ENCODE peak calls at places on chromosomes 11 and 22, in eight cellular contexts. X, N, A, C, Y, V, K and L are unnamed samples. For H3K4me1, the result is how much of the 10 kb centered on the place peaks cover.

GRCh38 chr11:14974723-14975587 is 2.8 kb upstream of the CALCA start:
- DNase-seq in X (peak), N (peak), A (no peak), C (no peak), Y (peak), V (peak), K (peak), L (peak)

GRCh38 chr11:20089796-20090653 is 70.2 kb downstream of the DBX1 start:
- DNase-seq in X (no peak), N (peak), A (no peak), C (peak), Y (peak), V (peak), K (no peak), L (no peak)

GRCh38 chr11:76025068-76025467 is 181.2 kb downstream of the WNT11 start:
- DNase-seq in X (no peak), N (peak), A (no peak), C (no peak), Y (peak), V (peak), K (no peak), L (no peak)

GRCh38 chr11:92216789-92217188 is 7.8 kb upstream of the FAT3 start:
- DNase-seq in X (no peak), N (no peak), A (no peak), C (no peak), Y (no peak), V (no peak), K (no peak), L (no peak)

GRCh38 chr22:43154887-43155536 is 3.7 kb downstream of the TSPO start:
- DNase-seq in X (peak), N (no peak), A (no peak), C (no peak), Y (no peak), V (no peak), K (no peak), L (no peak)

GRCh38 chr11:59204736-59205135 is 8.0 kb downstream of the MPEG1 start:
- DNase-seq in X (no peak), N (no peak), A (no peak), C (no peak), Y (peak), V (no peak), K (no peak), L (no peak)

GRCh38 chr11:115084191-115084590 is 405.9 kb downstream of the NXPE2 start:
- DNase-seq in X (no peak), N (no peak), A (no peak), C (no peak), Y (no peak), V (no peak), K (no peak), L (no peak)

GRCh38 chr22:31347251-31348008 is 1.3 kb upstream of the PATZ1 start:
- DNase-seq in X (peak), N (peak), A (peak), C (peak), Y (peak), V (peak), K (peak), L (peak)

GRCh38 chr22:17569971-17570511 is 6.7 kb downstream of the SLC25A18 start:
- DNase-seq in X (no peak), N (peak), A (peak), C (no peak), Y (peak), V (peak), K (peak), L (no peak)

GRCh38 chr11:62345862-62346261 is 8.6 kb downstream of the ASRGL1 start:
- DNase-seq in X (no peak), N (no peak), A (no peak), C (no peak), Y (no peak), V (no peak), K (peak), L (no peak)

GRCh38 chr11:18853086-18853720 is 61.6 kb upstream of the PTPN5 start:
- DNase-seq in X (no peak), N (peak), A (no peak), C (no peak), Y (peak), V (peak), K (no peak), L (no peak)

GRCh38 chr11:77413850-77414249 is 60.0 kb downstream of the PAK1 start:
- DNase-seq in X (no peak), N (no peak), A (no peak), C (no peak), Y (no peak), V (no peak), K (no peak), L (no peak)

GRCh38 chr11:18754308-18754707 is 28.3 kb upstream of the IGSF22 start:
- DNase-seq in X (no peak), N (no peak), A (no peak), C (no peak), Y (peak), V (peak), K (no peak), L (no peak)

GRCh38 chr11:107136892-107137291 is 118.6 kb upstream of the GUCY1A2 start:
- DNase-seq in X (no peak), N (no peak), A (no peak), C (no peak), Y (no peak), V (no peak), K (no peak), L (no peak)

GRCh38 chr11:85627998-85628770 is at the start of gene TMEM126B:
- DNase-seq in X (peak), N (peak), A (peak), C (peak), Y (peak), V (peak), K (peak), L (peak)

GRCh38 chr11:120400564-120401364 is 64.6 kb downstream of the ARHGEF12 start:
- DNase-seq in X (no peak), N (peak), A (no peak), C (peak), Y (peak), V (peak), K (peak), L (no peak)

GRCh38 chr22:35950262-35950661 is 78.4 kb downstream of the RBFOX2 start:
- DNase-seq in X (no peak), N (no peak), A (no peak), C (no peak), Y (no peak), V (no peak), K (no peak), L (no peak)

GRCh38 chr11:47212938-47213337 is 1.8 kb upstream of the DDB2 start:
- DNase-seq in X (no peak), N (no peak), A (peak), C (no peak), Y (no peak), V (no peak), K (peak), L (no peak)

GRCh38 chr11:102971766-102972165 is 16.2 kb upstream of the MMP13 start:
- DNase-seq in X (no peak), N (peak), A (no peak), C (no peak), Y (peak), V (no peak), K (no peak), L (no peak)

GRCh38 chr22:36369922-36370781 is 17.6 kb downstream of the MYH9 start:
- DNase-seq in X (peak), N (peak), A (peak), C (peak), Y (peak), V (peak), K (peak), L (peak)

GRCh38 chr11:128470081-128470480 is 117.3 kb downstream of the ETS1 start:
- DNase-seq in X (no peak), N (no peak), A (no peak), C (no peak), Y (no peak), V (no peak), K (no peak), L (peak)

GRCh38 chr11:76347391-76347790 is 33.5 kb downstream of the THAP12 start:
- DNase-seq in X (no peak), N (peak), A (no peak), C (no peak), Y (no peak), V (no peak), K (no peak), L (no peak)

GRCh38 chr11:126334665-126335462 is 20.6 kb upstream of the ST3GAL4 start:
- DNase-seq in X (peak), N (no peak), A (no peak), C (no peak), Y (peak), V (no peak), K (peak), L (no peak)

GRCh38 chr11:125720781-125721180 is 25.3 kb upstream of the PATE1 start:
- DNase-seq in X (no peak), N (no peak), A (no peak), C (no peak), Y (no peak), V (no peak), K (no peak), L (no peak)

DNA sequence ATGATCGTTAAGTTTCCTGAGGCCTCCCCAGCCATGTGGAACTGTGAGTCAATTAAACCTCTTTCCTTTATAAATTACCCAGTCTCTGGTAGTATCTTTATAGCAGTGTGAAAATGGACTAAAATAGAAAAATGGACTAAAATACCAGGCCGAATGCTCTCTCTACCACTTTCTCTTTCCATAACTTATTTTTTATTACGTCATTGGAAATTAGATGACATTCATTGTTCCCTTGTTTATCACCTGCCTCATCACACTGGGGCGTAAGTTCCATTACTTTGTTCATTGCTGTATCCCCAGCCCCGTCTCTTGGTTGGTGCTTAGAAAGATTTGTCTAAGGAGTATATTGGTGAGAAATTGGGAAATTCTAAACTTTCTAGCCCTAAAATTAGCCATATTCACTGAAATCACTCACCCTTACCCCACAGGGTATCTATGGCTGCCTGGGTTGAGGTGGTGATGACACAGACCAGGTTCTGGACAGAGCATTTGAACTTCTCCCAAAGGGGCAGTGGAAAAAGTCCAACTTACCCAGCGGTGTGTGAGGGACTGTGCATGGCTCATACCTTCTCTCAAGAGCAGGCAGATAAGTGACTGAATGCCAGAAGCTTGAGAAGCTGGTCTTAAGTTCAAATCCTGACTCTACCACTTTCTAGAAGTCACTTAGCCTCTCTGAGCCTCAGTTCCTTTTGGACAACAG is 50.9 kb upstream of the TP53I11 start:
- DNase-seq in X (no peak), N (no peak), A (no peak), C (no peak), Y (no peak), V (no peak), K (no peak), L (no peak)
- H3K4me1 ChIP-seq in X (under half), N (under half), A (under half), C (under half), Y (under half), V (under half), K (under half), L (under half)

DNA sequence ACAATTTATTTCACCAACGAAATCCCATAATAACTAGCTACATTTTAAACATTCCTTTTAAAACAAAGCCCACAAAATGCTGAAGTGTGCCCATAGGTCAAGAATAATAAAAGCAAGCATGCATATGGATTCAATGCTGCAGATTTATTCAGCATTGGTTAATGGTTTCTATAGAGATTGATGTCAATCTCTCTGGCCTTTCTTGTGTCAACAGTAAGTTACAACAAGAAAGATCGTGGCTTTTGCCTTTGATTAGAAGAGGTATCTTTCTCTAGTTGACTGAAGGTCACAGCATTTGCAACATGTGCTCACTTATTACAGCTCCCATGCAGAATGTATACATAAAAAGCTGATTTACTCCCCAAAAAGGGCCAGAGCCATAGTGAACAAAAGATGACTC is 1.4 kb upstream of the SOX6 start:
- DNase-seq in X (no peak), N (no peak), A (no peak), C (no peak), Y (no peak), V (no peak), K (no peak), L (no peak)
- H3K4me1 ChIP-seq in X (under half), N (under half), A (under half), C (under half), Y (under half), V (under half), K (under half), L (under half)

GRCh38 chr22:38176170-38176741 is 5.4 kb downstream of the PLA2G6 start:
- DNase-seq in X (peak), N (peak), A (peak), C (peak), Y (peak), V (peak), K (peak), L (peak)
- H3K4me1 ChIP-seq in X (under half), N (under half), A (under half), C (half or more), Y (under half), V (half or more), K (under half), L (half or more)

DNA sequence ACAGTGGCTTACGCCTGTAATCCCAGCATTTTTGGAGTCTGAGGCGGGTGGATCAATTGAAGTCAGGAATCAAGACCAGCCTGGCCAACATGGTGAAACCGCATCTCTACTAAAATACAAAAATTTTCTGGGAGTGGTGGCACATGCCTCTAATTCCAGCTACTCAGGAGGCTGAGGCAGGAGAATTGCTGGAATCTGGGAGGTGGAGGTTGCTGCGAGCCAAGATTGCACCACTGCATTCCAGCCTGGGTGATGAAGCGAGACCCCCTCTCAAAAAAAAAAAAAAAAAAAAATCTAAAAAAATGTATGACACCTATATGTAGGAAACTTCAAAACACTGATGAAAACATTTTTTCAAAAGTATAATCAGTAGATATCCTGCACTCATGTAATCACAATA is 242.7 kb upstream of the CHORDC1 start:
- DNase-seq in X (no peak), N (no peak), A (no peak), C (no peak), Y (no peak), V (no peak), K (no peak), L (no peak)
- H3K4me1 ChIP-seq in X (under half), N (under half), A (under half), C (under half), Y (under half), V (under half), K (under half), L (under half)

GRCh38 chr11:119293461-119293860 is 23.5 kb downstream of the MCAM start:
- DNase-seq in X (no peak), N (no peak), A (no peak), C (no peak), Y (no peak), V (no peak), K (no peak), L (no peak)

GRCh38 chr11:119290894-119291497 is 25.9 kb downstream of the MCAM start:
- DNase-seq in X (no peak), N (no peak), A (no peak), C (no peak), Y (no peak), V (no peak), K (no peak), L (no peak)

GRCh38 chr11:119285431-119285830 is 31.5 kb downstream of the MCAM start:
- DNase-seq in X (no peak), N (no peak), A (no peak), C (no peak), Y (no peak), V (no peak), K (no peak), L (no peak)

GRCh38 chr11:119284344-119285157 is 32.4 kb downstream of the MCAM start:
- DNase-seq in X (no peak), N (peak), A (no peak), C (no peak), Y (peak), V (peak), K (no peak), L (no peak)

DNA sequence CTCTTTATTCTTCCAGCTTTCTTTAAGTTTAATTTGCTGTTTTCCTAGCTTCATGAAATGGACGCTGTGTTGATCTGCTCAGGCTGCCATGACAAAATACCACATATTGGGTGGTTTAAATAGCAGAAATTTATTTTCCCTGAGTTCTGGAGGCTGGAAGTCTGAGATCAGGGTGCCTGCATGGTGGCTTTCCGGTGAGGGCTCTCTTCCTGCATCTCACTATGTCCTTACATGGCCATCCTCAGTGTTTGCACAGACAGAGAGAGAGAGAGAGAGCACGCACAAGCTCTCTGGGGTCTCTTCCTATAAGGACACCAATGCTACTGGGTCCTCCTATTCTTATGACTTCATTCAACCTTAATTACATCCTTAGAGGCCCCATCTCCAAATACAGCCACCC is 28.7 kb downstream of the MCAM start:
- DNase-seq in X (no peak), N (no peak), A (no peak), C (no peak), Y (no peak), V (no peak), K (no peak), L (no peak)
- H3K4me1 ChIP-seq in X (under half), N (under half), A (under half), C (under half), Y (under half), V (under half), K (under half), L (under half)

GRCh38 chr11:78564889-78565467 is 9.7 kb downstream of the NARS2 start:
- DNase-seq in X (no peak), N (no peak), A (no peak), C (no peak), Y (no peak), V (no peak), K (no peak), L (no peak)

GRCh38 chr11:78562398-78562797 is 12.3 kb downstream of the NARS2 start:
- DNase-seq in X (no peak), N (peak), A (no peak), C (no peak), Y (peak), V (peak), K (no peak), L (no peak)

GRCh38 chr11:78567209-78567608 is 7.5 kb downstream of the NARS2 start:
- DNase-seq in X (no peak), N (no peak), A (no peak), C (no peak), Y (peak), V (peak), K (no peak), L (no peak)

GRCh38 chr11:78560826-78561484 is 13.7 kb downstream of the NARS2 start:
- DNase-seq in X (no peak), N (peak), A (no peak), C (no peak), Y (no peak), V (peak), K (no peak), L (no peak)

DNA sequence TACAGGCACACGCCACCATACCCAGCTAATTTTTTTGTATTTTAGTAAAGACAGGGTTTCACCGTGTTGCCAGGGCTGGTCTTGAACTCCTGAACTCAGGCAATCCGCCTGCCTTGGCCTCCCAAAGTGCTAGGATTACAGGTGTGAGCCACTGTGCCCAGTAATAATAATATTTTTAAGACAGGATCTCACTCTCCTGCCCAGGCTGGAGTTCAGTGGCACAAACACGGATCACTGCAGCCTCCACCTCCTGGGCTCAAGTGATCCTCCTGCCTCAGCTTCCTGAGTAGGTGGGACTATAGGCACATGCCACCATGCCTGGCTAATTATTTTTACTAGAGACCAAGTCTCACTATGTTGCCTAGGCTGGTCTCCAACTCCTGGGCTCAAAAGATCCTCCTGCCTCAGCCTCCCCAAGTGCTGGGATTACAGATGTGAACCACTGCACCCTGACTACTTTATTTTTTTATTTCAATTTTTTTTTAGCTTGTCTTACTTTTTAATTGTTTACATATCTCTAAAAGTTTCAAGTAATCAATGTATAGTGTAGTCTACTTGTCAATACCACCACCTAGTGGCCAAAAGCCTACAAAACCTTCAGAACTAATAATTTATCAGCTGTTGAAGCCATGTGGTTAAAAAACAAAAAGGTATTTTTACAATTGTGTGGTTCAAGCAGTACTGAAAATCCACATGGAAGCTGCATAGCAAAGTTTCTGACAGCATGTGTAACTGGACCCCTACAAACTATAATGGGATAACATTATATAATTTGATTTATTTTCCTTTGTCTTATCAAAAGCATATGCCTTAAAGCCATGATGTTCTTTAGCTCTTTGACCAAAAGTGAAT is 10.4 kb downstream of the NARS2 start:
- DNase-seq in X (no peak), N (peak), A (no peak), C (peak), Y (peak), V (peak), K (peak), L (peak)
- H3K4me1 ChIP-seq in X (under half), N (under half), A (under half), C (under half), Y (under half), V (under half), K (under half), L (under half)

DNA sequence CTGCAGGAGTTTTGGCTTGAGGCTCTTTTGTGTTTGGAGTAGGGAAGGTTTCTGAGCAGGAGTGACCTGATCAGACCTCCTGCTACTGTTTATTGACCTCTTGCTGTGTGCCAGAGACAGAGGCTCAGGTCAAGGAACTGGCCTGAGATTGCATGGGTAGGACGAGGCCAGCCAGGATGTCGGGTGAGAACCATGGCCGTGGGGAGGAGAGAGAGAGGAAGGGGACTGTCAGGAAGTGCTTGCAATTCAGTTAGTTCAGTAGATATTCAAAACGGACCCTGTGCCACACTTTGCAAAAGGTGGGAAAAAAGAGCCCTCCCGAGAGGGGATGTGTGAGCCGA is 14.0 kb downstream of the TBC1D22A start:
- DNase-seq in X (no peak), N (no peak), A (no peak), C (no peak), Y (no peak), V (no peak), K (no peak), L (no peak)
- H3K4me1 ChIP-seq in X (under half), N (under half), A (under half), C (under half), Y (under half), V (under half), K (under half), L (half or more)